ENCODE peak calls at places on chromosomes 12 and 14, in nine cellular contexts. One of them, this sample, is unnamed.

GRCh38 chr14:38761033-38761432 is 342.0 kb downstream of the SEC23A start:
- DNase-seq in HTR-8/SVneo: no peak
- DNase-seq in LoVo: no peak
- DNase-seq in NCI-H1694 treated with DMSO at 0.1 percent for 48 hours: no peak
- DNase-seq in stimulated activated CD8-positive, alpha-beta memory T cell treated with anti-CD3 and anti-CD28 coated beads, Interleukin-12 subunit alpha, Interleukin-12 subunit beta, amount 100 ng/mL, for 4 hours: no peak
- DNase-seq in Right ventricle myocardium superior: no peak
- DNase-seq in KBM-7: no peak
- DNase-seq in GM03348: no peak
- DNase-seq in Ammon's horn: no peak
- DNase-seq in this sample: no peak

GRCh38 chr14:59037086-59037485 is 151.4 kb upstream of the DAAM1 start:
- DNase-seq in HTR-8/SVneo: no peak
- DNase-seq in LoVo: no peak
- DNase-seq in NCI-H1694 treated with DMSO at 0.1 percent for 48 hours: no peak
- DNase-seq in stimulated activated CD8-positive, alpha-beta memory T cell treated with anti-CD3 and anti-CD28 coated beads, Interleukin-12 subunit alpha, Interleukin-12 subunit beta, amount 100 ng/mL, for 4 hours: no peak
- DNase-seq in Right ventricle myocardium superior: no peak
- DNase-seq in KBM-7: no peak
- DNase-seq in GM03348: peak
- DNase-seq in Ammon's horn: no peak
- DNase-seq in this sample: no peak

GRCh38 chr12:90499793-90500192 is 455.2 kb downstream of the CCER1 start:
- DNase-seq in HTR-8/SVneo: no peak
- DNase-seq in LoVo: no peak
- DNase-seq in NCI-H1694 treated with DMSO at 0.1 percent for 48 hours: no peak
- DNase-seq in stimulated activated CD8-positive, alpha-beta memory T cell treated with anti-CD3 and anti-CD28 coated beads, Interleukin-12 subunit alpha, Interleukin-12 subunit beta, amount 100 ng/mL, for 4 hours: no peak
- DNase-seq in Right ventricle myocardium superior: no peak
- DNase-seq in KBM-7: no peak
- DNase-seq in GM03348: no peak
- DNase-seq in Ammon's horn: no peak
- DNase-seq in this sample: no peak

GRCh38 chr12:66774921-66775320 is 96.0 kb upstream of the GRIP1 start:
- DNase-seq in HTR-8/SVneo: no peak
- DNase-seq in LoVo: no peak
- DNase-seq in NCI-H1694 treated with DMSO at 0.1 percent for 48 hours: no peak
- DNase-seq in stimulated activated CD8-positive, alpha-beta memory T cell treated with anti-CD3 and anti-CD28 coated beads, Interleukin-12 subunit alpha, Interleukin-12 subunit beta, amount 100 ng/mL, for 4 hours: no peak
- DNase-seq in Right ventricle myocardium superior: no peak
- DNase-seq in KBM-7: no peak
- DNase-seq in GM03348: no peak
- DNase-seq in Ammon's horn: no peak
- DNase-seq in this sample: no peak

GRCh38 chr12:107436376-107436775 is 249.2 kb upstream of the PWP1 start:
- DNase-seq in HTR-8/SVneo: peak
- DNase-seq in LoVo: no peak
- DNase-seq in NCI-H1694 treated with DMSO at 0.1 percent for 48 hours: no peak
- DNase-seq in stimulated activated CD8-positive, alpha-beta memory T cell treated with anti-CD3 and anti-CD28 coated beads, Interleukin-12 subunit alpha, Interleukin-12 subunit beta, amount 100 ng/mL, for 4 hours: no peak
- DNase-seq in Right ventricle myocardium superior: no peak
- DNase-seq in KBM-7: no peak
- DNase-seq in GM03348: peak
- DNase-seq in Ammon's horn: no peak
- DNase-seq in this sample: no peak

GRCh38 chr14:104215706-104216334 is 77.4 kb downstream of the KIF26A start:
- DNase-seq in HTR-8/SVneo: no peak
- DNase-seq in LoVo: no peak
- DNase-seq in NCI-H1694 treated with DMSO at 0.1 percent for 48 hours: no peak
- DNase-seq in stimulated activated CD8-positive, alpha-beta memory T cell treated with anti-CD3 and anti-CD28 coated beads, Interleukin-12 subunit alpha, Interleukin-12 subunit beta, amount 100 ng/mL, for 4 hours: no peak
- DNase-seq in Right ventricle myocardium superior: peak
- DNase-seq in KBM-7: no peak
- DNase-seq in GM03348: no peak
- DNase-seq in Ammon's horn: no peak
- DNase-seq in this sample: no peak

GRCh38 chr12:132597333-132598283 is 12.8 kb downstream of the LRCOL1 start:
- DNase-seq in HTR-8/SVneo: no peak
- DNase-seq in LoVo: no peak
- DNase-seq in NCI-H1694 treated with DMSO at 0.1 percent for 48 hours: no peak
- DNase-seq in stimulated activated CD8-positive, alpha-beta memory T cell treated with anti-CD3 and anti-CD28 coated beads, Interleukin-12 subunit alpha, Interleukin-12 subunit beta, amount 100 ng/mL, for 4 hours: no peak
- DNase-seq in Right ventricle myocardium superior: no peak
- DNase-seq in KBM-7: no peak
- DNase-seq in GM03348: no peak
- DNase-seq in Ammon's horn: peak
- DNase-seq in this sample: no peak

GRCh38 chr14:21026251-21026987 is 1.6 kb upstream of the NDRG2 start:
- DNase-seq in HTR-8/SVneo: no peak
- DNase-seq in LoVo: no peak
- DNase-seq in NCI-H1694 treated with DMSO at 0.1 percent for 48 hours: no peak
- DNase-seq in stimulated activated CD8-positive, alpha-beta memory T cell treated with anti-CD3 and anti-CD28 coated beads, Interleukin-12 subunit alpha, Interleukin-12 subunit beta, amount 100 ng/mL, for 4 hours: no peak
- DNase-seq in Right ventricle myocardium superior: no peak
- DNase-seq in KBM-7: no peak
- DNase-seq in GM03348: no peak
- DNase-seq in Ammon's horn: peak
- DNase-seq in this sample: no peak

GRCh38 chr12:124621296-124621660 is 53.9 kb upstream of the NCOR2 start:
- DNase-seq in HTR-8/SVneo: peak
- DNase-seq in LoVo: no peak
- DNase-seq in NCI-H1694 treated with DMSO at 0.1 percent for 48 hours: no peak
- DNase-seq in stimulated activated CD8-positive, alpha-beta memory T cell treated with anti-CD3 and anti-CD28 coated beads, Interleukin-12 subunit alpha, Interleukin-12 subunit beta, amount 100 ng/mL, for 4 hours: no peak
- DNase-seq in Right ventricle myocardium superior: peak
- DNase-seq in KBM-7: no peak
- DNase-seq in GM03348: peak
- DNase-seq in Ammon's horn: no peak
- DNase-seq in this sample: no peak

GRCh38 chr12:93645702-93646101 is 31.5 kb upstream of the CRADD start:
- DNase-seq in HTR-8/SVneo: no peak
- DNase-seq in LoVo: no peak
- DNase-seq in NCI-H1694 treated with DMSO at 0.1 percent for 48 hours: no peak
- DNase-seq in stimulated activated CD8-positive, alpha-beta memory T cell treated with anti-CD3 and anti-CD28 coated beads, Interleukin-12 subunit alpha, Interleukin-12 subunit beta, amount 100 ng/mL, for 4 hours: no peak
- DNase-seq in Right ventricle myocardium superior: no peak
- DNase-seq in KBM-7: no peak
- DNase-seq in GM03348: peak
- DNase-seq in Ammon's horn: no peak
- DNase-seq in this sample: no peak

GRCh38 chr12:116220756-116221155 is 56.7 kb downstream of the MED13L start:
- DNase-seq in HTR-8/SVneo: no peak
- DNase-seq in LoVo: no peak
- DNase-seq in NCI-H1694 treated with DMSO at 0.1 percent for 48 hours: no peak
- DNase-seq in stimulated activated CD8-positive, alpha-beta memory T cell treated with anti-CD3 and anti-CD28 coated beads, Interleukin-12 subunit alpha, Interleukin-12 subunit beta, amount 100 ng/mL, for 4 hours: no peak
- DNase-seq in Right ventricle myocardium superior: no peak
- DNase-seq in KBM-7: no peak
- DNase-seq in GM03348: no peak
- DNase-seq in Ammon's horn: no peak
- DNase-seq in this sample: no peak

GRCh38 chr14:100871234-100872186 is 32.0 kb downstream of the RTL1 start:
- DNase-seq in HTR-8/SVneo: no peak
- DNase-seq in LoVo: no peak
- DNase-seq in NCI-H1694 treated with DMSO at 0.1 percent for 48 hours: no peak
- DNase-seq in stimulated activated CD8-positive, alpha-beta memory T cell treated with anti-CD3 and anti-CD28 coated beads, Interleukin-12 subunit alpha, Interleukin-12 subunit beta, amount 100 ng/mL, for 4 hours: no peak
- DNase-seq in Right ventricle myocardium superior: peak
- DNase-seq in KBM-7: peak
- DNase-seq in GM03348: peak
- DNase-seq in Ammon's horn: no peak
- DNase-seq in this sample: no peak

GRCh38 chr12:130706311-130706710 is 9.8 kb downstream of the RIMBP2 start:
- DNase-seq in HTR-8/SVneo: no peak
- DNase-seq in LoVo: no peak
- DNase-seq in NCI-H1694 treated with DMSO at 0.1 percent for 48 hours: no peak
- DNase-seq in stimulated activated CD8-positive, alpha-beta memory T cell treated with anti-CD3 and anti-CD28 coated beads, Interleukin-12 subunit alpha, Interleukin-12 subunit beta, amount 100 ng/mL, for 4 hours: no peak
- DNase-seq in Right ventricle myocardium superior: no peak
- DNase-seq in KBM-7: no peak
- DNase-seq in GM03348: no peak
- DNase-seq in Ammon's horn: no peak
- DNase-seq in this sample: no peak

GRCh38 chr12:27277846-27278260 is 33.8 kb downstream of the STK38L start:
- DNase-seq in HTR-8/SVneo: peak
- DNase-seq in LoVo: peak
- DNase-seq in NCI-H1694 treated with DMSO at 0.1 percent for 48 hours: no peak
- DNase-seq in stimulated activated CD8-positive, alpha-beta memory T cell treated with anti-CD3 and anti-CD28 coated beads, Interleukin-12 subunit alpha, Interleukin-12 subunit beta, amount 100 ng/mL, for 4 hours: no peak
- DNase-seq in Right ventricle myocardium superior: no peak
- DNase-seq in KBM-7: no peak
- DNase-seq in GM03348: peak
- DNase-seq in Ammon's horn: no peak
- DNase-seq in this sample: no peak

GRCh38 chr14:59107819-59108218 is 80.6 kb upstream of the DAAM1 start:
- DNase-seq in HTR-8/SVneo: no peak
- DNase-seq in LoVo: no peak
- DNase-seq in NCI-H1694 treated with DMSO at 0.1 percent for 48 hours: no peak
- DNase-seq in stimulated activated CD8-positive, alpha-beta memory T cell treated with anti-CD3 and anti-CD28 coated beads, Interleukin-12 subunit alpha, Interleukin-12 subunit beta, amount 100 ng/mL, for 4 hours: no peak
- DNase-seq in Right ventricle myocardium superior: no peak
- DNase-seq in KBM-7: no peak
- DNase-seq in GM03348: no peak
- DNase-seq in Ammon's horn: no peak
- DNase-seq in this sample: no peak

GRCh38 chr14:97832734-97833133 is 1035.6 kb downstream of the VRK1 start:
- DNase-seq in HTR-8/SVneo: no peak
- DNase-seq in LoVo: no peak
- DNase-seq in NCI-H1694 treated with DMSO at 0.1 percent for 48 hours: no peak
- DNase-seq in stimulated activated CD8-positive, alpha-beta memory T cell treated with anti-CD3 and anti-CD28 coated beads, Interleukin-12 subunit alpha, Interleukin-12 subunit beta, amount 100 ng/mL, for 4 hours: no peak
- DNase-seq in Right ventricle myocardium superior: no peak
- DNase-seq in KBM-7: no peak
- DNase-seq in GM03348: no peak
- DNase-seq in Ammon's horn: no peak
- DNase-seq in this sample: no peak

GRCh38 chr14:100554082-100554677 is 33.0 kb downstream of the BEGAIN start:
- DNase-seq in HTR-8/SVneo: no peak
- DNase-seq in LoVo: peak
- DNase-seq in NCI-H1694 treated with DMSO at 0.1 percent for 48 hours: no peak
- DNase-seq in stimulated activated CD8-positive, alpha-beta memory T cell treated with anti-CD3 and anti-CD28 coated beads, Interleukin-12 subunit alpha, Interleukin-12 subunit beta, amount 100 ng/mL, for 4 hours: no peak
- DNase-seq in Right ventricle myocardium superior: peak
- DNase-seq in KBM-7: peak
- DNase-seq in GM03348: peak
- DNase-seq in Ammon's horn: no peak
- DNase-seq in this sample: peak

GRCh38 chr14:50488521-50488920 is 43.8 kb downstream of the MAP4K5 start:
- DNase-seq in HTR-8/SVneo: no peak
- DNase-seq in LoVo: no peak
- DNase-seq in NCI-H1694 treated with DMSO at 0.1 percent for 48 hours: no peak
- DNase-seq in stimulated activated CD8-positive, alpha-beta memory T cell treated with anti-CD3 and anti-CD28 coated beads, Interleukin-12 subunit alpha, Interleukin-12 subunit beta, amount 100 ng/mL, for 4 hours: no peak
- DNase-seq in Right ventricle myocardium superior: no peak
- DNase-seq in KBM-7: no peak
- DNase-seq in GM03348: no peak
- DNase-seq in Ammon's horn: no peak
- DNase-seq in this sample: no peak

GRCh38 chr12:108282676-108283075 is 56.4 kb downstream of the CMKLR1 start:
- DNase-seq in HTR-8/SVneo: no peak
- DNase-seq in LoVo: no peak
- DNase-seq in NCI-H1694 treated with DMSO at 0.1 percent for 48 hours: no peak
- DNase-seq in stimulated activated CD8-positive, alpha-beta memory T cell treated with anti-CD3 and anti-CD28 coated beads, Interleukin-12 subunit alpha, Interleukin-12 subunit beta, amount 100 ng/mL, for 4 hours: no peak
- DNase-seq in Right ventricle myocardium superior: no peak
- DNase-seq in KBM-7: peak
- DNase-seq in GM03348: no peak
- DNase-seq in Ammon's horn: no peak
- DNase-seq in this sample: peak

GRCh38 chr12:20704860-20705259 is 9.7 kb downstream of the SLCO1C1 start:
- DNase-seq in HTR-8/SVneo: no peak
- DNase-seq in LoVo: no peak
- DNase-seq in NCI-H1694 treated with DMSO at 0.1 percent for 48 hours: no peak
- DNase-seq in stimulated activated CD8-positive, alpha-beta memory T cell treated with anti-CD3 and anti-CD28 coated beads, Interleukin-12 subunit alpha, Interleukin-12 subunit beta, amount 100 ng/mL, for 4 hours: no peak
- DNase-seq in Right ventricle myocardium superior: no peak
- DNase-seq in KBM-7: no peak
- DNase-seq in GM03348: no peak
- DNase-seq in Ammon's horn: no peak
- DNase-seq in this sample: no peak

GRCh38 chr14:102390064-102390463 is 27.3 kb downstream of the TECPR2 start:
- DNase-seq in HTR-8/SVneo: no peak
- DNase-seq in LoVo: no peak
- DNase-seq in NCI-H1694 treated with DMSO at 0.1 percent for 48 hours: no peak
- DNase-seq in stimulated activated CD8-positive, alpha-beta memory T cell treated with anti-CD3 and anti-CD28 coated beads, Interleukin-12 subunit alpha, Interleukin-12 subunit beta, amount 100 ng/mL, for 4 hours: no peak
- DNase-seq in Right ventricle myocardium superior: no peak
- DNase-seq in KBM-7: peak
- DNase-seq in GM03348: peak
- DNase-seq in Ammon's horn: peak
- DNase-seq in this sample: no peak

GRCh38 chr14:67191768-67192290 is 2.6 kb downstream of the GARIN2 start:
- DNase-seq in HTR-8/SVneo: no peak
- DNase-seq in LoVo: no peak
- DNase-seq in NCI-H1694 treated with DMSO at 0.1 percent for 48 hours: no peak
- DNase-seq in stimulated activated CD8-positive, alpha-beta memory T cell treated with anti-CD3 and anti-CD28 coated beads, Interleukin-12 subunit alpha, Interleukin-12 subunit beta, amount 100 ng/mL, for 4 hours: no peak
- DNase-seq in Right ventricle myocardium superior: no peak
- DNase-seq in KBM-7: no peak
- DNase-seq in GM03348: no peak
- DNase-seq in Ammon's horn: peak
- DNase-seq in this sample: no peak

GRCh38 chr14:105247715-105248367 is 492 bp upstream of the BTBD6 start:
- DNase-seq in HTR-8/SVneo: no peak
- DNase-seq in LoVo: no peak
- DNase-seq in NCI-H1694 treated with DMSO at 0.1 percent for 48 hours: no peak
- DNase-seq in stimulated activated CD8-positive, alpha-beta memory T cell treated with anti-CD3 and anti-CD28 coated beads, Interleukin-12 subunit alpha, Interleukin-12 subunit beta, amount 100 ng/mL, for 4 hours: no peak
- DNase-seq in Right ventricle myocardium superior: no peak
- DNase-seq in KBM-7: no peak
- DNase-seq in GM03348: no peak
- DNase-seq in Ammon's horn: no peak
- DNase-seq in this sample: no peak

GRCh38 chr12:114218136-114218535 is 187.8 kb downstream of the TBX5 start:
- DNase-seq in HTR-8/SVneo: no peak
- DNase-seq in LoVo: no peak
- DNase-seq in NCI-H1694 treated with DMSO at 0.1 percent for 48 hours: no peak
- DNase-seq in stimulated activated CD8-positive, alpha-beta memory T cell treated with anti-CD3 and anti-CD28 coated beads, Interleukin-12 subunit alpha, Interleukin-12 subunit beta, amount 100 ng/mL, for 4 hours: no peak
- DNase-seq in Right ventricle myocardium superior: no peak
- DNase-seq in KBM-7: no peak
- DNase-seq in GM03348: no peak
- DNase-seq in Ammon's horn: no peak
- DNase-seq in this sample: no peak

GRCh38 chr14:33016611-33017010 is 77.9 kb downstream of the NPAS3 start:
- DNase-seq in HTR-8/SVneo: no peak
- DNase-seq in LoVo: no peak
- DNase-seq in NCI-H1694 treated with DMSO at 0.1 percent for 48 hours: no peak
- DNase-seq in stimulated activated CD8-positive, alpha-beta memory T cell treated with anti-CD3 and anti-CD28 coated beads, Interleukin-12 subunit alpha, Interleukin-12 subunit beta, amount 100 ng/mL, for 4 hours: no peak
- DNase-seq in Right ventricle myocardium superior: no peak
- DNase-seq in KBM-7: no peak
- DNase-seq in GM03348: peak
- DNase-seq in Ammon's horn: no peak
- DNase-seq in this sample: no peak

GRCh38 chr12:106147956-106148355 is 9.2 kb upstream of the NUAK1 start:
- DNase-seq in HTR-8/SVneo: no peak
- DNase-seq in LoVo: no peak
- DNase-seq in NCI-H1694 treated with DMSO at 0.1 percent for 48 hours: peak
- DNase-seq in stimulated activated CD8-positive, alpha-beta memory T cell treated with anti-CD3 and anti-CD28 coated beads, Interleukin-12 subunit alpha, Interleukin-12 subunit beta, amount 100 ng/mL, for 4 hours: no peak
- DNase-seq in Right ventricle myocardium superior: peak
- DNase-seq in KBM-7: no peak
- DNase-seq in GM03348: no peak
- DNase-seq in Ammon's horn: peak
- DNase-seq in this sample: no peak

GRCh38 chr12:67477682-67478265 is 170.8 kb upstream of the DYRK2 start:
- DNase-seq in HTR-8/SVneo: no peak
- DNase-seq in LoVo: no peak
- DNase-seq in NCI-H1694 treated with DMSO at 0.1 percent for 48 hours: peak
- DNase-seq in stimulated activated CD8-positive, alpha-beta memory T cell treated with anti-CD3 and anti-CD28 coated beads, Interleukin-12 subunit alpha, Interleukin-12 subunit beta, amount 100 ng/mL, for 4 hours: no peak
- DNase-seq in Right ventricle myocardium superior: no peak
- DNase-seq in KBM-7: no peak
- DNase-seq in GM03348: no peak
- DNase-seq in Ammon's horn: peak
- DNase-seq in this sample: no peak

GRCh38 chr12:89706551-89707348 is 1.9 kb downstream of the ATP2B1 start:
- DNase-seq in HTR-8/SVneo: no peak
- DNase-seq in LoVo: peak
- DNase-seq in NCI-H1694 treated with DMSO at 0.1 percent for 48 hours: no peak
- DNase-seq in stimulated activated CD8-positive, alpha-beta memory T cell treated with anti-CD3 and anti-CD28 coated beads, Interleukin-12 subunit alpha, Interleukin-12 subunit beta, amount 100 ng/mL, for 4 hours: no peak
- DNase-seq in Right ventricle myocardium superior: no peak
- DNase-seq in KBM-7: peak
- DNase-seq in GM03348: peak
- DNase-seq in Ammon's horn: peak
- DNase-seq in this sample: no peak

GRCh38 chr12:21774358-21775129 is at the start of gene KCNJ8:
- DNase-seq in HTR-8/SVneo: peak
- DNase-seq in LoVo: peak
- DNase-seq in NCI-H1694 treated with DMSO at 0.1 percent for 48 hours: no peak
- DNase-seq in stimulated activated CD8-positive, alpha-beta memory T cell treated with anti-CD3 and anti-CD28 coated beads, Interleukin-12 subunit alpha, Interleukin-12 subunit beta, amount 100 ng/mL, for 4 hours: no peak
- DNase-seq in Right ventricle myocardium superior: peak
- DNase-seq in KBM-7: no peak
- DNase-seq in GM03348: peak
- DNase-seq in Ammon's horn: peak
- DNase-seq in this sample: no peak

GRCh38 chr14:50335389-50335788 is 23.3 kb downstream of the DMAC2L start:
- DNase-seq in HTR-8/SVneo: no peak
- DNase-seq in LoVo: no peak
- DNase-seq in NCI-H1694 treated with DMSO at 0.1 percent for 48 hours: peak
- DNase-seq in stimulated activated CD8-positive, alpha-beta memory T cell treated with anti-CD3 and anti-CD28 coated beads, Interleukin-12 subunit alpha, Interleukin-12 subunit beta, amount 100 ng/mL, for 4 hours: no peak
- DNase-seq in Right ventricle myocardium superior: peak
- DNase-seq in KBM-7: no peak
- DNase-seq in GM03348: peak
- DNase-seq in Ammon's horn: peak
- DNase-seq in this sample: no peak